ENCODE peak calls at places on chromosome 7, in five cellular contexts. T is left ventricle myocardium inferior, G is fibroblast of the aortic adventitia, H is breast epithelium, N is pancreas. O is an unnamed sample.

GRCh38 chr7:47915066-47915976 is 32.9 kb downstream of the PKD1L1 start:
- DNase-seq in H (no peak), G (peak), T (no peak), N (no peak), O (peak)

GRCh38 chr7:158655931-158656441 is 48.6 kb downstream of the NCAPG2 start:
- DNase-seq in H (no peak), N (no peak), T (no peak), G (no peak), O (no peak)

GRCh38 chr7:18378989-18379605 is 116.5 kb upstream of the HDAC9 start:
- DNase-seq in H (no peak), N (no peak), T (no peak), G (no peak), O (no peak)

GRCh38 chr7:128869138-128869943 is 6.7 kb downstream of the ATP6V1F start:
- DNase-seq in H (no peak), G (no peak), T (peak), N (peak), O (peak)

GRCh38 chr7:11341285-11341944 is 367.7 kb downstream of the PHF14 start:
- DNase-seq in N (no peak), T (no peak), H (no peak), G (peak), O (peak)

GRCh38 chr7:140617081-140617480 is 23.5 kb downstream of the DENND2A start:
- DNase-seq in N (no peak), T (no peak), H (no peak), G (no peak), O (no peak)

GRCh38 chr7:44291066-44291732 is 34.2 kb downstream of the CAMK2B start:
- DNase-seq in N (peak), T (peak), H (no peak), G (peak), O (peak)

GRCh38 chr7:142835487-142835886 is 19.4 kb upstream of the EPHB6 start:
- DNase-seq in H (no peak), G (no peak), N (no peak), T (no peak), O (no peak)

GRCh38 chr7:69620650-69621049 is 22.4 kb downstream of the AUTS2 start:
- DNase-seq in T (no peak), G (no peak), H (no peak), N (no peak), O (no peak)
- TF ChIP-seq CTCF in T (no peak), G (no peak), H (no peak), N (no peak), O (no peak)

GRCh38 chr7:70597071-70597470 is 534.9 kb upstream of the GALNT17 start:
- DNase-seq in H (no peak), G (no peak), N (no peak), T (no peak), O (no peak)
- H3K4me3 ChIP-seq in H (no peak), G (no peak), N (no peak), T (no peak), O (no peak)

GRCh38 chr7:92609921-92610518 is 19.8 kb upstream of the FAM133B start:
- DNase-seq in H (no peak), T (no peak), G (peak), N (no peak), O (peak)
- TF ChIP-seq CTCF in H (no peak), T (peak), G (peak), N (no peak), O (peak)

GRCh38 chr7:45644237-45644636 is 70.1 kb downstream of the ADCY1 start:
- DNase-seq in G (no peak), N (no peak), H (no peak), T (no peak), O (no peak)

GRCh38 chr7:45642044-45642443 is 67.9 kb downstream of the ADCY1 start:
- DNase-seq in T (no peak), H (no peak), N (no peak), G (no peak), O (no peak)

GRCh38 chr7:45646207-45646821 is 72.1 kb downstream of the ADCY1 start:
- DNase-seq in H (no peak), G (no peak), N (no peak), T (no peak), O (no peak)

GRCh38 chr7:45645141-45645969 is 71.2 kb downstream of the ADCY1 start:
- DNase-seq in N (no peak), G (no peak), H (no peak), T (no peak), O (no peak)

DNA sequence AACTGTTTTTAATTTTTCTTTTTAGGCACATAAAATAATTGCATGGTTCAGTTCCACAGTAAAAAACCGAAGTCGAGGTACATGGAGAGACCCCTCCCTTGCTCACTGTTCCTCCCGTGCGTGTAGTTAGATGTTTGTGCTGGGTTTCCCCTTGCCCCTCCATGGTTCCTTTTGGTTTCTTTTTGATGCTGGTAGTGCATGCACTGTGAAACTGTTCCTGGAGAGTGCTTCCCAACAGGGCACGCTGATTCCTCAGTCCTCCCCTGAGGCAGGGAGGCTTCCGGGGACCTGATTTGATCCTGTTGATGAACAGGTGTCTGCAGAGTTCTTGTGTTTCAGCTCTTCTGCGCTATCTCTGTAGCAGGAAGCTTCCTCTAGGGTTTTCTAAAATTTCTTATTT is 69.5 kb downstream of the ADCY1 start:
- DNase-seq in N (no peak), H (no peak), T (no peak), G (no peak), O (no peak)
- H3K4me3 ChIP-seq in N (no peak), H (no peak), T (no peak), G (no peak), O (no peak)

GRCh38 chr7:80661729-80662128 is 23.3 kb downstream of the CD36 start:
- DNase-seq in G (no peak), T (no peak), H (no peak), N (no peak), O (peak)
- TF ChIP-seq CTCF in G (peak), T (peak), H (no peak), N (no peak), O (peak)

GRCh38 chr7:27112960-27113949 is 10.8 kb upstream of the HOXA2 start:
- DNase-seq in G (peak), N (no peak), T (no peak), H (peak), O (no peak)
- H3K4me3 ChIP-seq in G (peak), N (peak), T (peak), H (peak), O (no peak)

GRCh38 chr7:6271091-6271658 is 1.2 kb downstream of the CYTH3 start:
- DNase-seq in N (peak), H (peak), G (peak), T (peak), O (peak)
- TF ChIP-seq CTCF in N (no peak), H (no peak), G (peak), T (peak), O (peak)

DNA sequence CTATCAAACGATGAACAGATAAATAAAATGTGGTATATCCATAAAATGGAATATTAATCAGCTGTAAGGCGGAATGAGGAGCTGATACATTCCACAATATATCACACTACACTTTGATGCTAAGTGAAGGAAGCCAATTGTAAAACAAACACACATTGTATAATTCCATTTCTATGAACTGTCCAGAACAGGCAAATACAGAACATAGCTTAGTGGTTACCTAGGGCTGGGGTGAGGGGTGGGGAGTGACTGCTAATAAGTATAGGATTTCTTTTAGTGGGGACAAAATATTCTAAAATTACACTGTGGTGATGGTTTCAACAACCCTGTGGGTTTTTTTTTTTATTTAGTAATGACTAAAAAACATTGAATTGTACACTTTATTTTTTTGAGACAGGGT is 82.1 kb upstream of the SLC26A5 start:
- DNase-seq in H (no peak), G (no peak), N (no peak), T (no peak), O (peak)
- H3K4me3 ChIP-seq in H (no peak), G (no peak), N (no peak), T (no peak), O (no peak)

GRCh38 chr7:139095194-139095659 is 14.3 kb downstream of the ZC3HAV1 start:
- DNase-seq in N (no peak), H (peak), T (no peak), G (no peak), O (peak)
- TF ChIP-seq CTCF in N (no peak), H (no peak), T (no peak), G (no peak), O (no peak)

GRCh38 chr7:121544726-121545125 is 148.6 kb upstream of the FAM3C start:
- DNase-seq in T (no peak), N (no peak), G (peak), H (peak), O (peak)

GRCh38 chr7:121546632-121547340 is 150.7 kb upstream of the FAM3C start:
- DNase-seq in N (no peak), G (peak), H (no peak), T (no peak), O (peak)

GRCh38 chr7:121545418-121545817 is 149.3 kb upstream of the FAM3C start:
- DNase-seq in G (no peak), T (no peak), N (no peak), H (no peak), O (peak)

GRCh38 chr7:121544199-121544598 is 148.1 kb upstream of the FAM3C start:
- DNase-seq in N (no peak), H (no peak), G (no peak), T (no peak), O (no peak)

DNA sequence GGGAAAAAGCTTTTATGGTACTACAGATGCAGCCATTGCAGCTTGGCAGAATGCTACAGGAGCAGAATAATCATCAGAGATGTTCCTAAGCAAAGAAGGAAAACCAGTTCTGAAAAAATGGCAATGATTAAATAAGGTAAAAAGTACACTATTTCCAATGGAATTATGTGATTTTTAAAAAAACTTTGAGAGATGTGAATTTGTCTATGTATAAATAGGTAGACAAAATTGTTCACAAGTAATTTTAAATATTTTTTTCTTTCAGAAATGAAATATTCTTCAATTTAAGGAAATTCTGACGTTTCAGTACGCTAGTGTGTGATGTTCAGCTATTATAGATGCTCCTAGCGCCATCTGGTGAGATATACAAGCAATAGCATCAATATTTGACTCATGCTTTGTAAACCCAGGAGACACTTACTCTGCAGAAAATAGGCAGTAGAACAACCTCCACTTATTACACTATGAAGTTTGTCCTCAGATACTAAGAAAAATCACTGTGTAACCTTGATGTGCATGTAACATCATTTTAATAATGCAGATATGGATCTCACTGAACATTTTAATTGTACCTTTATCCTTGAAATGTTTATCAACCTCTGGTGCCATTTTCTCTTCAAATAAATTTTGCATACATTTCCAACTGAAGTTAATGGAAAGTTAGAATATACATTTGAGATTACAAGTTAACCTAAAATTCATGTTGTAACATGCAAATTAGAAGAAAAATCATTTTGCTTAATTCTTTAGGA is 151.4 kb upstream of the FAM3C start:
- DNase-seq in N (no peak), T (no peak), G (peak), H (no peak), O (peak)
- H3K4me3 ChIP-seq in N (no peak), T (no peak), G (no peak), H (no peak), O (no peak)

O was measured in choroid plexus epithelial cell.